ENCODE peak calls at places on chromosome 14, in six cellular contexts. One of them, this sample, is unnamed.

GRCh38 chr14:50333010-50333409 is 20.9 kb downstream of the DMAC2L start:
- DNase-seq in GM19239: no peak
- DNase-seq in iris pigment epithelial cell: peak
- DNase-seq in cardiac muscle cell: no peak
- DNase-seq in HEK293T: no peak
- DNase-seq in fibroblast of mammary gland: peak
- DNase-seq in this sample: no peak

GRCh38 chr14:23551266-23552028 is at the start of gene ZFHX2:
- DNase-seq in GM19239: peak
- DNase-seq in iris pigment epithelial cell: peak
- DNase-seq in cardiac muscle cell: peak
- DNase-seq in HEK293T: peak
- DNase-seq in fibroblast of mammary gland: peak
- DNase-seq in this sample: peak

GRCh38 chr14:103129301-103130016 is 6.2 kb downstream of the TNFAIP2 start:
- DNase-seq in GM19239: peak
- DNase-seq in iris pigment epithelial cell: no peak
- DNase-seq in cardiac muscle cell: no peak
- DNase-seq in HEK293T: no peak
- DNase-seq in fibroblast of mammary gland: no peak
- DNase-seq in this sample: no peak

GRCh38 chr14:65095633-65096205 is 6.6 kb downstream of the MAX start:
- DNase-seq in GM19239: no peak
- DNase-seq in iris pigment epithelial cell: peak
- DNase-seq in cardiac muscle cell: no peak
- DNase-seq in HEK293T: no peak
- DNase-seq in fibroblast of mammary gland: peak
- DNase-seq in this sample: no peak

GRCh38 chr14:59630281-59630963 is 53.8 kb upstream of the CCDC175 start:
- DNase-seq in GM19239: no peak
- DNase-seq in iris pigment epithelial cell: peak
- DNase-seq in cardiac muscle cell: peak
- DNase-seq in HEK293T: peak
- DNase-seq in fibroblast of mammary gland: peak
- DNase-seq in this sample: no peak

GRCh38 chr14:97723321-97723720 is 926.1 kb downstream of the VRK1 start:
- DNase-seq in GM19239: no peak
- DNase-seq in iris pigment epithelial cell: no peak
- DNase-seq in cardiac muscle cell: no peak
- DNase-seq in HEK293T: no peak
- DNase-seq in fibroblast of mammary gland: no peak
- DNase-seq in this sample: no peak

GRCh38 chr14:70036665-70037064 is 152.1 kb downstream of the SLC8A3 start:
- DNase-seq in GM19239: no peak
- DNase-seq in iris pigment epithelial cell: peak
- DNase-seq in cardiac muscle cell: peak
- DNase-seq in HEK293T: peak
- DNase-seq in fibroblast of mammary gland: peak
- DNase-seq in this sample: no peak

GRCh38 chr14:94615254-94615653 is 3.1 kb downstream of the SERPINA3 start:
- DNase-seq in GM19239: no peak
- DNase-seq in iris pigment epithelial cell: no peak
- DNase-seq in cardiac muscle cell: no peak
- DNase-seq in HEK293T: no peak
- DNase-seq in fibroblast of mammary gland: no peak
- DNase-seq in this sample: no peak

GRCh38 chr14:63993992-63994391 is 141.2 kb downstream of the SYNE2 start:
- DNase-seq in GM19239: no peak
- DNase-seq in iris pigment epithelial cell: no peak
- DNase-seq in cardiac muscle cell: no peak
- DNase-seq in HEK293T: no peak
- DNase-seq in fibroblast of mammary gland: peak
- DNase-seq in this sample: no peak

GRCh38 chr14:95015046-95015445 is 142.3 kb downstream of the DICER1 start:
- DNase-seq in GM19239: no peak
- DNase-seq in iris pigment epithelial cell: no peak
- DNase-seq in cardiac muscle cell: no peak
- DNase-seq in HEK293T: no peak
- DNase-seq in fibroblast of mammary gland: peak
- DNase-seq in this sample: no peak

GRCh38 chr14:85090681-85091080 is 439.3 kb upstream of the FLRT2 start:
- DNase-seq in GM19239: no peak
- DNase-seq in iris pigment epithelial cell: peak
- DNase-seq in cardiac muscle cell: no peak
- DNase-seq in HEK293T: no peak
- DNase-seq in fibroblast of mammary gland: peak
- DNase-seq in this sample: no peak

GRCh38 chr14:68789798-68790655 is 2.8 kb downstream of the ZFP36L1 start:
- DNase-seq in GM19239: no peak
- DNase-seq in iris pigment epithelial cell: peak
- DNase-seq in cardiac muscle cell: no peak
- DNase-seq in HEK293T: no peak
- DNase-seq in fibroblast of mammary gland: no peak
- DNase-seq in this sample: no peak

GRCh38 chr14:105398726-105399440 is 545 bp downstream of the TEX22 start:
- DNase-seq in GM19239: peak
- DNase-seq in iris pigment epithelial cell: peak
- DNase-seq in cardiac muscle cell: peak
- DNase-seq in HEK293T: peak
- DNase-seq in fibroblast of mammary gland: peak
- DNase-seq in this sample: no peak

GRCh38 chr14:67358914-67359313 is 690 bp downstream of the ATP6V1D start:
- DNase-seq in GM19239: no peak
- DNase-seq in iris pigment epithelial cell: no peak
- DNase-seq in cardiac muscle cell: no peak
- DNase-seq in HEK293T: peak
- DNase-seq in fibroblast of mammary gland: no peak
- DNase-seq in this sample: no peak

GRCh38 chr14:102138535-102138934 is 1.2 kb upstream of the WDR20 start:
- DNase-seq in GM19239: no peak
- DNase-seq in iris pigment epithelial cell: no peak
- DNase-seq in cardiac muscle cell: no peak
- DNase-seq in HEK293T: no peak
- DNase-seq in fibroblast of mammary gland: no peak
- DNase-seq in this sample: no peak

GRCh38 chr14:101102875-101103274 is 199.4 kb upstream of the RTL1 start:
- DNase-seq in GM19239: no peak
- DNase-seq in iris pigment epithelial cell: no peak
- DNase-seq in cardiac muscle cell: no peak
- DNase-seq in HEK293T: peak
- DNase-seq in fibroblast of mammary gland: peak
- DNase-seq in this sample: peak

GRCh38 chr14:95432152-95433093 is 84.0 kb downstream of the SYNE3 start:
- DNase-seq in GM19239: no peak
- DNase-seq in iris pigment epithelial cell: peak
- DNase-seq in cardiac muscle cell: peak
- DNase-seq in HEK293T: peak
- DNase-seq in fibroblast of mammary gland: peak
- DNase-seq in this sample: no peak